ENCODE peak calls at places on chromosomes 4 and X, in eight cellular contexts. One of them, this sample, is unnamed.

GRCh38 chr4:152255437-152255836 is 280.5 kb downstream of the FBXW7 start:
- DNase-seq in AG09319: no peak
- DNase-seq in BJ: no peak
- DNase-seq in nephron progenitor cell: no peak
- DNase-seq in stimulated activated CD8-positive, alpha-beta memory T cell treated with anti-CD3 and anti-CD28 coated beads, Interleukin-15, amount 100 ng/mL, for 4 hours: peak; percentile 10
- DNase-seq in NCI-H1092 treated with DMSO at 0.1 percent for 48 hours: peak; percentile 71
- DNase-seq in Calu3: no peak
- DNase-seq in cardiac fibroblast: no peak
- DNase-seq in this sample: no peak

GRCh38 chr4:183838987-183839712 is 66.0 kb upstream of the STOX2 start:
- DNase-seq in AG09319: no peak
- DNase-seq in BJ: no peak
- DNase-seq in nephron progenitor cell: no peak
- DNase-seq in stimulated activated CD8-positive, alpha-beta memory T cell treated with anti-CD3 and anti-CD28 coated beads, Interleukin-15, amount 100 ng/mL, for 4 hours: no peak
- DNase-seq in NCI-H1092 treated with DMSO at 0.1 percent for 48 hours: no peak
- DNase-seq in Calu3: no peak
- DNase-seq in cardiac fibroblast: peak; percentile 27
- DNase-seq in this sample: peak; percentile 45

GRCh38 chr4:143207555-143207954 is 22.8 kb downstream of the USP38 start:
- DNase-seq in AG09319: no peak
- DNase-seq in BJ: no peak
- DNase-seq in nephron progenitor cell: no peak
- DNase-seq in stimulated activated CD8-positive, alpha-beta memory T cell treated with anti-CD3 and anti-CD28 coated beads, Interleukin-15, amount 100 ng/mL, for 4 hours: no peak
- DNase-seq in NCI-H1092 treated with DMSO at 0.1 percent for 48 hours: no peak
- DNase-seq in Calu3: no peak
- DNase-seq in cardiac fibroblast: peak; percentile 53
- DNase-seq in this sample: no peak

GRCh38 chr4:54659213-54660144 is 1.7 kb downstream of the KIT start:
- DNase-seq in AG09319: no peak
- DNase-seq in BJ: no peak
- DNase-seq in nephron progenitor cell: peak; percentile 53
- DNase-seq in stimulated activated CD8-positive, alpha-beta memory T cell treated with anti-CD3 and anti-CD28 coated beads, Interleukin-15, amount 100 ng/mL, for 4 hours: no peak
- DNase-seq in NCI-H1092 treated with DMSO at 0.1 percent for 48 hours: peak; percentile 36
- DNase-seq in Calu3: peak; percentile 8
- DNase-seq in cardiac fibroblast: peak; percentile 18
- DNase-seq in this sample: no peak

GRCh38 chr4:176833416-176833815 is 40.7 kb upstream of the VEGFC start:
- DNase-seq in AG09319: no peak
- DNase-seq in BJ: no peak
- DNase-seq in nephron progenitor cell: no peak
- DNase-seq in stimulated activated CD8-positive, alpha-beta memory T cell treated with anti-CD3 and anti-CD28 coated beads, Interleukin-15, amount 100 ng/mL, for 4 hours: no peak
- DNase-seq in NCI-H1092 treated with DMSO at 0.1 percent for 48 hours: no peak
- DNase-seq in Calu3: no peak
- DNase-seq in cardiac fibroblast: no peak
- DNase-seq in this sample: no peak

GRCh38 chrX:123990602-123991001 is 29.1 kb downstream of the STAG2 start:
- DNase-seq in AG09319: no peak
- DNase-seq in BJ: no peak
- DNase-seq in nephron progenitor cell: no peak
- DNase-seq in stimulated activated CD8-positive, alpha-beta memory T cell treated with anti-CD3 and anti-CD28 coated beads, Interleukin-15, amount 100 ng/mL, for 4 hours: no peak
- DNase-seq in NCI-H1092 treated with DMSO at 0.1 percent for 48 hours: no peak
- DNase-seq in Calu3: no peak
- DNase-seq in cardiac fibroblast: no peak
- DNase-seq in this sample: no peak

GRCh38 chr4:89482248-89482647 is 174.6 kb upstream of the GPRIN3 start:
- DNase-seq in AG09319: no peak
- DNase-seq in BJ: no peak
- DNase-seq in nephron progenitor cell: no peak
- DNase-seq in stimulated activated CD8-positive, alpha-beta memory T cell treated with anti-CD3 and anti-CD28 coated beads, Interleukin-15, amount 100 ng/mL, for 4 hours: no peak
- DNase-seq in NCI-H1092 treated with DMSO at 0.1 percent for 48 hours: peak; percentile 62
- DNase-seq in Calu3: peak; percentile 30
- DNase-seq in cardiac fibroblast: peak; percentile 63
- DNase-seq in this sample: no peak

GRCh38 chr4:7041851-7042696 is 1.1 kb upstream of the TADA2B start:
- DNase-seq in AG09319: no peak
- DNase-seq in BJ: no peak
- DNase-seq in nephron progenitor cell: peak; percentile 65
- DNase-seq in stimulated activated CD8-positive, alpha-beta memory T cell treated with anti-CD3 and anti-CD28 coated beads, Interleukin-15, amount 100 ng/mL, for 4 hours: no peak
- DNase-seq in NCI-H1092 treated with DMSO at 0.1 percent for 48 hours: peak; percentile 49
- DNase-seq in Calu3: peak; percentile 47
- DNase-seq in cardiac fibroblast: no peak
- DNase-seq in this sample: no peak

GRCh38 chrX:112840382-112841113 is at the start of gene AMOT:
- DNase-seq in AG09319: no peak
- DNase-seq in BJ: no peak
- DNase-seq in nephron progenitor cell: peak; percentile 96
- DNase-seq in stimulated activated CD8-positive, alpha-beta memory T cell treated with anti-CD3 and anti-CD28 coated beads, Interleukin-15, amount 100 ng/mL, for 4 hours: peak; percentile 24
- DNase-seq in NCI-H1092 treated with DMSO at 0.1 percent for 48 hours: peak; percentile 79
- DNase-seq in Calu3: peak; percentile 82
- DNase-seq in cardiac fibroblast: peak; percentile 62
- DNase-seq in this sample: peak; percentile 41

GRCh38 chrX:21374163-21374993 is at the start of gene CNKSR2:
- DNase-seq in AG09319: no peak
- DNase-seq in BJ: no peak
- DNase-seq in nephron progenitor cell: peak; percentile 91
- DNase-seq in stimulated activated CD8-positive, alpha-beta memory T cell treated with anti-CD3 and anti-CD28 coated beads, Interleukin-15, amount 100 ng/mL, for 4 hours: peak; percentile 43
- DNase-seq in NCI-H1092 treated with DMSO at 0.1 percent for 48 hours: peak; percentile 88
- DNase-seq in Calu3: no peak
- DNase-seq in cardiac fibroblast: peak; percentile 6
- DNase-seq in this sample: no peak

GRCh38 chr4:181517521-181517920 is 725.7 kb upstream of the TENM3 start:
- DNase-seq in AG09319: no peak
- DNase-seq in BJ: no peak
- DNase-seq in nephron progenitor cell: no peak
- DNase-seq in stimulated activated CD8-positive, alpha-beta memory T cell treated with anti-CD3 and anti-CD28 coated beads, Interleukin-15, amount 100 ng/mL, for 4 hours: no peak
- DNase-seq in NCI-H1092 treated with DMSO at 0.1 percent for 48 hours: no peak
- DNase-seq in Calu3: no peak
- DNase-seq in cardiac fibroblast: peak; percentile 41
- DNase-seq in this sample: no peak

GRCh38 chr4:174228988-174229387 is 54.5 kb downstream of the FBXO8 start:
- DNase-seq in AG09319: no peak
- DNase-seq in BJ: no peak
- DNase-seq in nephron progenitor cell: no peak
- DNase-seq in stimulated activated CD8-positive, alpha-beta memory T cell treated with anti-CD3 and anti-CD28 coated beads, Interleukin-15, amount 100 ng/mL, for 4 hours: no peak
- DNase-seq in NCI-H1092 treated with DMSO at 0.1 percent for 48 hours: no peak
- DNase-seq in Calu3: no peak
- DNase-seq in cardiac fibroblast: no peak
- DNase-seq in this sample: no peak

GRCh38 chr4:78519962-78520361 is 31.6 kb upstream of the ANXA3 start:
- DNase-seq in AG09319: no peak
- DNase-seq in BJ: no peak
- DNase-seq in nephron progenitor cell: no peak
- DNase-seq in stimulated activated CD8-positive, alpha-beta memory T cell treated with anti-CD3 and anti-CD28 coated beads, Interleukin-15, amount 100 ng/mL, for 4 hours: no peak
- DNase-seq in NCI-H1092 treated with DMSO at 0.1 percent for 48 hours: no peak
- DNase-seq in Calu3: no peak
- DNase-seq in cardiac fibroblast: no peak
- DNase-seq in this sample: no peak

GRCh38 chr4:4711902-4712301 is 147.6 kb upstream of the MSX1 start:
- DNase-seq in AG09319: no peak
- DNase-seq in BJ: no peak
- DNase-seq in nephron progenitor cell: no peak
- DNase-seq in stimulated activated CD8-positive, alpha-beta memory T cell treated with anti-CD3 and anti-CD28 coated beads, Interleukin-15, amount 100 ng/mL, for 4 hours: no peak
- DNase-seq in NCI-H1092 treated with DMSO at 0.1 percent for 48 hours: no peak
- DNase-seq in Calu3: no peak
- DNase-seq in cardiac fibroblast: no peak
- DNase-seq in this sample: no peak

GRCh38 chr4:189304755-189305154 is 635.9 kb upstream of the FRG1 start:
- DNase-seq in AG09319: no peak
- DNase-seq in BJ: no peak
- DNase-seq in nephron progenitor cell: no peak
- DNase-seq in stimulated activated CD8-positive, alpha-beta memory T cell treated with anti-CD3 and anti-CD28 coated beads, Interleukin-15, amount 100 ng/mL, for 4 hours: no peak
- DNase-seq in NCI-H1092 treated with DMSO at 0.1 percent for 48 hours: peak; percentile 2
- DNase-seq in Calu3: no peak
- DNase-seq in cardiac fibroblast: no peak
- DNase-seq in this sample: no peak

GRCh38 chr4:2871911-2872310 is 28.3 kb downstream of the ADD1 start:
- DNase-seq in AG09319: no peak
- DNase-seq in BJ: no peak
- DNase-seq in nephron progenitor cell: no peak
- DNase-seq in stimulated activated CD8-positive, alpha-beta memory T cell treated with anti-CD3 and anti-CD28 coated beads, Interleukin-15, amount 100 ng/mL, for 4 hours: no peak
- DNase-seq in NCI-H1092 treated with DMSO at 0.1 percent for 48 hours: no peak
- DNase-seq in Calu3: no peak
- DNase-seq in cardiac fibroblast: no peak
- DNase-seq in this sample: no peak

GRCh38 chr4:100391086-100391485 is 126.7 kb downstream of the EMCN start:
- DNase-seq in AG09319: no peak
- DNase-seq in BJ: no peak
- DNase-seq in nephron progenitor cell: no peak
- DNase-seq in stimulated activated CD8-positive, alpha-beta memory T cell treated with anti-CD3 and anti-CD28 coated beads, Interleukin-15, amount 100 ng/mL, for 4 hours: no peak
- DNase-seq in NCI-H1092 treated with DMSO at 0.1 percent for 48 hours: no peak
- DNase-seq in Calu3: no peak
- DNase-seq in cardiac fibroblast: no peak
- DNase-seq in this sample: no peak

GRCh38 chrX:69031181-69031580 is 134.1 kb downstream of the PJA1 start:
- DNase-seq in AG09319: no peak
- DNase-seq in BJ: no peak
- DNase-seq in nephron progenitor cell: peak; percentile 38
- DNase-seq in stimulated activated CD8-positive, alpha-beta memory T cell treated with anti-CD3 and anti-CD28 coated beads, Interleukin-15, amount 100 ng/mL, for 4 hours: no peak
- DNase-seq in NCI-H1092 treated with DMSO at 0.1 percent for 48 hours: no peak
- DNase-seq in Calu3: peak; percentile 3
- DNase-seq in cardiac fibroblast: no peak
- DNase-seq in this sample: no peak

GRCh38 chrX:39985551-39985950 is 112.2 kb downstream of the BCOR start:
- DNase-seq in AG09319: no peak
- DNase-seq in BJ: no peak
- DNase-seq in nephron progenitor cell: no peak
- DNase-seq in stimulated activated CD8-positive, alpha-beta memory T cell treated with anti-CD3 and anti-CD28 coated beads, Interleukin-15, amount 100 ng/mL, for 4 hours: no peak
- DNase-seq in NCI-H1092 treated with DMSO at 0.1 percent for 48 hours: no peak
- DNase-seq in Calu3: no peak
- DNase-seq in cardiac fibroblast: no peak
- DNase-seq in this sample: no peak

GRCh38 chr4:176587920-176588319 is 204.8 kb downstream of the VEGFC start:
- DNase-seq in AG09319: peak; percentile 24
- DNase-seq in BJ: peak; percentile 65
- DNase-seq in nephron progenitor cell: no peak
- DNase-seq in stimulated activated CD8-positive, alpha-beta memory T cell treated with anti-CD3 and anti-CD28 coated beads, Interleukin-15, amount 100 ng/mL, for 4 hours: no peak
- DNase-seq in NCI-H1092 treated with DMSO at 0.1 percent for 48 hours: no peak
- DNase-seq in Calu3: no peak
- DNase-seq in cardiac fibroblast: peak; percentile 92
- DNase-seq in this sample: no peak

GRCh38 chr4:3452376-3452775 is 10.6 kb downstream of the HGFAC start:
- DNase-seq in AG09319: no peak
- DNase-seq in BJ: no peak
- DNase-seq in nephron progenitor cell: no peak
- DNase-seq in stimulated activated CD8-positive, alpha-beta memory T cell treated with anti-CD3 and anti-CD28 coated beads, Interleukin-15, amount 100 ng/mL, for 4 hours: no peak
- DNase-seq in NCI-H1092 treated with DMSO at 0.1 percent for 48 hours: no peak
- DNase-seq in Calu3: peak; percentile 50
- DNase-seq in cardiac fibroblast: no peak
- DNase-seq in this sample: no peak

GRCh38 chrX:110944323-110944761 is 148.7 kb upstream of the CHRDL1 start:
- DNase-seq in AG09319: no peak
- DNase-seq in BJ: no peak
- DNase-seq in nephron progenitor cell: peak; percentile 49
- DNase-seq in stimulated activated CD8-positive, alpha-beta memory T cell treated with anti-CD3 and anti-CD28 coated beads, Interleukin-15, amount 100 ng/mL, for 4 hours: no peak
- DNase-seq in NCI-H1092 treated with DMSO at 0.1 percent for 48 hours: peak; percentile 69
- DNase-seq in Calu3: no peak
- DNase-seq in cardiac fibroblast: no peak
- DNase-seq in this sample: no peak

This sample was measured in iPS DF 6.9.